ENCODE peak calls at places on chromosomes 6 and 20, in four cellular contexts. T, L, Q and Z are unnamed samples.

GRCh38 chr6:166905505-166906134 is 50.7 kb downstream of the RNASET2 start:
- DNase-seq in T (no peak), L (no peak), Q (no peak), Z (no peak)

GRCh38 chr20:38863024-38863851 is 57.7 kb downstream of the PPP1R16B start:
- DNase-seq in T (no peak), L (no peak), Q (peak), Z (no peak)

GRCh38 chr6:90167514-90168379 is 128.9 kb downstream of the BACH2 start:
- DNase-seq in Q (no peak), T (no peak), L (no peak), Z (no peak)

GRCh38 chr20:32908334-32909292 is 49.9 kb downstream of the EFCAB8 start:
- DNase-seq in L (no peak), T (no peak), Q (no peak), Z (no peak)

GRCh38 chr6:12963566-12963965 is 247.0 kb downstream of the PHACTR1 start:
- DNase-seq in Q (no peak), L (no peak), T (no peak), Z (no peak)

GRCh38 chr6:106163446-106163965 is 77.4 kb downstream of the PRDM1 start:
- DNase-seq in L (peak), Q (no peak), T (no peak), Z (no peak)

GRCh38 chr6:54288476-54288875 is 19.8 kb upstream of the TINAG start:
- DNase-seq in T (no peak), L (no peak), Q (no peak), Z (no peak)

GRCh38 chr20:33773412-33774089 is 37.6 kb upstream of the CHMP4B start:
- DNase-seq in Q (no peak), L (no peak), T (no peak), Z (no peak)

GRCh38 chr6:148440877-148441453 is 98.3 kb downstream of the SASH1 start:
- DNase-seq in Q (no peak), T (peak), L (peak), Z (peak)

GRCh38 chr20:24870876-24871275 is 78.2 kb upstream of the CST7 start:
- DNase-seq in Q (no peak), T (no peak), L (no peak), Z (no peak)

GRCh38 chr6:11434565-11435326 is 102.8 kb upstream of the TMEM170B start:
- DNase-seq in Q (no peak), T (peak), L (peak), Z (peak)

GRCh38 chr6:1619666-1620503 is 10.2 kb downstream of the FOXC1 start:
- DNase-seq in L (no peak), T (no peak), Q (no peak), Z (no peak)

GRCh38 chr6:138271451-138271850 is 53.2 kb upstream of the PBOV1 start:
- DNase-seq in Q (no peak), T (no peak), L (no peak), Z (no peak)

GRCh38 chr20:35991142-35991771 is 22.9 kb downstream of the CNBD2 start:
- DNase-seq in L (peak), Q (peak), T (peak), Z (peak)

GRCh38 chr20:43960231-43960630 is 45.6 kb downstream of the TOX2 start:
- DNase-seq in Q (no peak), L (no peak), T (no peak), Z (no peak)

GRCh38 chr6:106360989-106361430 is 493 bp downstream of the CRYBG1 start:
- DNase-seq in Q (no peak), T (no peak), L (no peak), Z (no peak)

GRCh38 chr6:111925296-111925695 is 52.0 kb upstream of the FYN start:
- DNase-seq in T (no peak), Q (no peak), L (peak), Z (no peak)

GRCh38 chr6:7661364-7661763 is 64.5 kb upstream of the BMP6 start:
- DNase-seq in T (no peak), L (no peak), Q (no peak), Z (no peak)

GRCh38 chr6:160069050-160069454 is 52.6 kb upstream of the SLC22A1 start:
- DNase-seq in T (no peak), L (no peak), Q (no peak), Z (no peak)

GRCh38 chr6:114362396-114362795 is 19.6 kb upstream of the HS3ST5 start:
- DNase-seq in L (no peak), T (no peak), Q (no peak), Z (no peak)

GRCh38 chr6:21900730-21901129 is 307.2 kb downstream of the SOX4 start:
- DNase-seq in Q (no peak), L (peak), T (peak), Z (no peak)

GRCh38 chr6:149372062-149372461 is 28.0 kb upstream of the SUMO4 start:
- DNase-seq in L (no peak), Q (no peak), T (no peak), Z (no peak)

GRCh38 chr6:9543649-9544048 is 871.2 kb downstream of the TFAP2A start:
- DNase-seq in L (no peak), Q (no peak), T (no peak), Z (no peak)

GRCh38 chr6:66126358-66126757 is 419.3 kb upstream of the EYS start:
- DNase-seq in L (no peak), T (no peak), Q (no peak), Z (no peak)

GRCh38 chr6:166540631-166541331 is 45.7 kb downstream of the RAMACL start:
- DNase-seq in L (peak), Q (peak), T (no peak), Z (no peak)

GRCh38 chr6:158031445-158032353 is 50.0 kb downstream of the SYNJ2 start:
- DNase-seq in Q (peak), T (no peak), L (peak), Z (no peak)

GRCh38 chr6:146915671-146916127 is 288.5 kb upstream of the STXBP5 start:
- DNase-seq in Q (no peak), T (no peak), L (peak), Z (no peak)

GRCh38 chr6:124888581-124889371 is 73.5 kb upstream of the RNF217 start:
- DNase-seq in T (no peak), L (peak), Q (no peak), Z (no peak)

GRCh38 chr6:44342489-44342888 is at the start of gene SPATS1:
- DNase-seq in Q (no peak), T (no peak), L (no peak), Z (no peak)

GRCh38 chr20:41889871-41890224 is 271.7 kb upstream of the CHD6 start:
- DNase-seq in L (no peak), T (no peak), Q (no peak), Z (no peak)

GRCh38 chr20:41888434-41888833 is 270.3 kb upstream of the CHD6 start:
- DNase-seq in L (no peak), Q (no peak), T (no peak), Z (no peak)

GRCh38 chr20:41887500-41887899 is 269.3 kb upstream of the CHD6 start:
- DNase-seq in Q (no peak), L (no peak), T (no peak), Z (no peak)

GRCh38 chr20:41892031-41892430 is 273.9 kb upstream of the CHD6 start:
- DNase-seq in Q (no peak), T (no peak), L (no peak), Z (no peak)

GRCh38 chr20:41889125-41889870 is 271.1 kb upstream of the CHD6 start:
- DNase-seq in L (no peak), Q (peak), T (no peak), Z (peak)
- TF ChIP-seq MAZ in L (no peak), Q (no peak), T (no peak), Z (no peak)

GRCh38 chr20:653110-653589 is at the start of gene SRXN1:
- DNase-seq in Q (peak), L (peak), T (peak), Z (peak)
- TF ChIP-seq POLR2A in Q (no peak), L (peak), T (peak), Z (peak)

GRCh38 chr6:119147101-119148053 is 68.9 kb upstream of the FAM184A start:
- DNase-seq in Q (peak), T (peak), L (peak), Z (peak)
- TF ChIP-seq MAZ in Q (no peak), T (no peak), L (peak), Z (no peak)

GRCh38 chr6:31528821-31529328 is at the start of gene MCCD1:
- DNase-seq in T (no peak), Q (no peak), L (no peak), Z (no peak)
- TF ChIP-seq POLR2A in T (no peak), Q (no peak), L (no peak), Z (peak)

GRCh38 chr6:108200631-108201030 is 34.8 kb downstream of the NR2E1 start:
- DNase-seq in Q (no peak), T (peak), L (peak), Z (peak)
- TF ChIP-seq MAZ in Q (no peak), T (no peak), L (no peak), Z (no peak)

DNA sequence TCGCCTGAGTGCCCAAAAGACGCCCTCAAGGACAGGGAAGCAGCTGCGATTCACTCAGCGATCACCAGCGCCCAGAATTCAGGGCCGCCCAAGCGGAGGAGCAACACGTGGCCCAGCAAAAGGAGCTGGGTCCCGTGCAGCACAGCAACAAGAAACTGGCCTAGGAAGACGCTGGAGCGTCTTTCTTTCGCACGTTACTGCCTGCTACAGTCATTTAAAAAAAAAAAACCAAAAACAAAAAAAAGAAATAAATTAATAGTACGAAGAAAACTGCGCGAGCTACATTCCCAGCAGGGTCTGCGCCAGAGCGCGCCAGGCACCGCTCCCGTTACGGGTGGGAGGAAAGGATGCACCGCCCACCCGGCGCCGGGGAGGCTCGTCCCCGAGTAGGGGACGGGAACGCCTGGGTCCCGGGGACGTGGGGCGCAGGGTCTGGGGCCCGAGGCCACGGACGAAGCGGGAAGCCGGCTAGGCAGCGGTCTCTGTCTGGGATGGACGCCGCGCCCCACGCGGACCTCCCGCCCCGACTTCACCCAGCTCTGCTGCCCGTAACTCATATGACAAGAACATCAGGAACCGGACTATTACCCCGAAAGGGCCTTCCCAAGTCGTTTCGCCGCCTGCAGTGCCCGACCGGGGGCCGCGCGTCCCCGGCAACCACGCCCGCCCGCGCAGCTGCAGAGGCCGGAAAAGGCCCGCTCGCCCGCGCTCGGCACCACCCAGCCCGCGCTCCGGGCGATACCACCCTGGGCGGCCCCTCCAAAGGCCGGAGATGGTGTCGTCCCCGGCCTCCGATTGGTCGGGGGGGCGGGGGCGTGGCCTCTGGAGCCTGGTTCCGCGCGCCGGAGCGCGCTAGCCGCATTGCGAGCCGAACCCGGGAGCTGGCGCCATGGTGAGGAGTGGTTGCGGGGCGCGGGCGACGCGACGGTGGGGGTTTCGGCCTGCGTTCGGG is at the start of gene NOP56:
- DNase-seq in T (peak), L (peak), Q (peak), Z (peak)
- TF ChIP-seq POLR2A in T (peak), L (peak), Q (peak), Z (peak)

GRCh38 chr6:70738028-70738427 is 70.3 kb downstream of the SMAP1 start:
- DNase-seq in T (no peak), Q (no peak), L (peak), Z (no peak)
- TF ChIP-seq MAZ in T (no peak), Q (no peak), L (no peak), Z (no peak)

GRCh38 chr6:57327311-57327710 is 9.9 kb downstream of the PRIM2 start:
- DNase-seq in L (no peak), Q (no peak), T (no peak), Z (no peak)

GRCh38 chr6:57329933-57330332 is 12.5 kb downstream of the PRIM2 start:
- DNase-seq in T (no peak), Q (no peak), L (no peak), Z (no peak)

GRCh38 chr6:57324538-57324937 is 7.1 kb downstream of the PRIM2 start:
- DNase-seq in Q (peak), T (no peak), L (peak), Z (no peak)

DNA sequence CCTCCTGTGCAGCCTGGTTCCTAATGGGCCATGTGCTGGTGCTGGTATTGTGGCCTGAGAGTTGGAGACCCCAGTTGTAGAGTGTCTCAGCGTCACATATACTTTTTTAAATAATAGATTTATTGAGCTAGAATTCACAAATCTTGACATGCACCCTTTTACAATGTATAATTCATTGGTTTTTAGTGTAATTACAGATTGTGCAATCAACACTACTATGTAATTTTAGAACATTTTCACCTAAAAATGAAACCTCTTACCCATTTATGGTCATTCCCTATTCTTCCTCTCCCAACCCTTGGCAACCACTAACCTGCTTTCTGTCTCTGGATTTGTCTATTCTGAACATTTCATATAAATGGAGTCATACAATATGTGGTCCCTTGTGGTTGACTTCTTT is 10.6 kb downstream of the PRIM2 start:
- DNase-seq in T (no peak), Q (no peak), L (no peak), Z (no peak)
- TF ChIP-seq POLR2A in T (no peak), Q (no peak), L (no peak), Z (no peak)

DNA sequence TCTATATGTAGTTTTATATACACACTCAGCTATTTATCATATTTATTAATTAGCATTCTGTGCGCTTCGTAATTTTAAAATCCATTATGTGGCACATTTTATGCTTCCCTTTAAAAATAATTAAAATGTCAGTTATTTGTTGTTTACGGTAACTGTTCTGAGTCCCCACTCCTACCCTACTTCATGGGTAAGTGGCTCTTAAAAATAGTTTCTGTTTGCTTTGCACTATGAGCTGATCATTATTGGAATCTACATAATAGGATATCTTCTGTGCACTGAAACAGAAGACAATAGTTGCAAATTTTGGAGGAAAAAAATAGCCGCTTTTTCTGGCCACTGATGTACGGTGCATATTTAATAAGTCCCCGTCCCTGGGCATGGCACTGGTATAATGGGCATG is 25.2 kb downstream of the LCA5 start:
- DNase-seq in Q (no peak), T (no peak), L (no peak), Z (no peak)
- TF ChIP-seq MAZ in Q (no peak), T (no peak), L (no peak), Z (no peak)